ENCODE peak calls at places on chromosomes 3 and 15, in eight cellular contexts. F is CD4-positive, alpha-beta T cell; N is CD8-positive, alpha-beta memory T cell; J is AG20443; X is myocyte; Z is ovary; L is left cardiac atrium; D is AG10803. A is an unnamed sample.

GRCh38 chr15:81221449-81221848 is 24.8 kb downstream of the IL16 start:
- DNase-seq in J (peak; percentile 48), F (no peak), X (no peak), D (peak; percentile 59), L (no peak), N (no peak), Z (no peak), A (no peak)

GRCh38 chr15:52427804-52428203 is 100.9 kb downstream of the MYO5A start:
- DNase-seq in X (peak; percentile 78), N (no peak), J (peak; percentile 57), L (peak; percentile 44), Z (peak; percentile 48), D (peak; percentile 40), F (no peak), A (no peak)

GRCh38 chr15:92410544-92410943 is 16.9 kb downstream of the ST8SIA2 start:
- DNase-seq in L (no peak), N (no peak), Z (no peak), F (no peak), X (no peak), D (no peak), J (no peak), A (no peak)

GRCh38 chr15:75171408-75171807 is 30.3 kb upstream of the C15orf39 start:
- DNase-seq in F (no peak), N (no peak), L (no peak), Z (peak; percentile 23), D (peak; percentile 80), X (peak; percentile 94), J (peak; percentile 35), A (peak; percentile 55)

GRCh38 chr3:189406148-189406547 is 225.0 kb upstream of the TP63 start:
- DNase-seq in N (no peak), D (no peak), J (no peak), F (no peak), L (no peak), X (no peak), Z (no peak), A (no peak)

GRCh38 chr3:73546961-73547360 is 77.8 kb downstream of the PDZRN3 start:
- DNase-seq in L (no peak), N (no peak), F (no peak), Z (no peak), D (peak; percentile 95), J (peak; percentile 86), X (peak; percentile 76), A (no peak)

GRCh38 chr3:128336337-128337156 is 130.1 kb downstream of the DNAJB8 start:
- DNase-seq in Z (no peak), J (no peak), D (no peak), X (no peak), N (no peak), F (no peak), L (no peak), A (no peak)

GRCh38 chr15:24862726-24863521 is 91.9 kb upstream of the SNRPN start:
- DNase-seq in X (no peak), J (no peak), Z (no peak), N (no peak), L (no peak), D (no peak), F (no peak), A (no peak)

GRCh38 chr3:192207661-192208060 is 519.7 kb downstream of the FGF12 start:
- DNase-seq in J (no peak), Z (no peak), L (no peak), F (no peak), X (no peak), N (no peak), D (no peak), A (no peak)

GRCh38 chr3:60250810-60251209 is 1000.4 kb downstream of the FHIT start:
- DNase-seq in L (no peak), D (no peak), F (no peak), N (no peak), X (no peak), Z (no peak), J (no peak), A (no peak)

GRCh38 chr15:89450076-89451006 is 46.0 kb downstream of the RHCG start:
- DNase-seq in N (no peak), D (no peak), J (no peak), F (no peak), X (no peak), L (no peak), Z (no peak), A (no peak)

GRCh38 chr15:41307679-41308078 is 24.7 kb downstream of the OIP5 start:
- DNase-seq in N (no peak), F (no peak), D (no peak), Z (no peak), X (no peak), L (no peak), J (no peak), A (no peak)

GRCh38 chr3:73056365-73057150 is 4.9 kb upstream of the EBLN2 start:
- DNase-seq in F (no peak), D (peak; percentile 65), J (peak; percentile 33), L (no peak), N (no peak), X (no peak), Z (no peak), A (no peak)

GRCh38 chr3:123194552-123194951 is 7.2 kb upstream of the SEC22A start:
- DNase-seq in X (peak; percentile 22), L (no peak), J (peak; percentile 44), F (no peak), Z (no peak), D (peak; percentile 11), N (no peak), A (no peak)